ENCODE peak calls at places on chromosomes 3 and 15, in nine cellular contexts. N is globus pallidus; B is HS-5; M is fibroblast of mammary gland; C is HuH-7; X is posterior vena cava; T is fibroblast of villous mesenchyme; H is activated effector memory CD4-positive, alpha-beta T cell treated with anti-CD3 and anti-CD28 coated beads, Interleukin-2, amount 50 U/mL, for 16 hours; S is stimulated activated CD4-positive, alpha-beta T cell treated with anti-CD3 and anti-CD28 coated beads, Interleukin-15, amount 100 ng/mL, for 1 hour. K is an unnamed sample.

GRCh38 chr3:65875395-65876027 is 163.2 kb downstream of the MAGI1 start:
- DNase-seq in N (no peak), B (no peak), M (no peak), C (no peak), X (no peak), T (no peak), H (no peak), S (no peak), K (peak)

GRCh38 chr15:81548350-81549116 is 174.5 kb upstream of the TMC3 start:
- DNase-seq in N (peak), B (peak), M (peak), C (no peak), X (no peak), T (peak), H (no peak), S (no peak), K (no peak)

GRCh38 chr3:149180057-149180573 is 41.5 kb downstream of the CP start:
- DNase-seq in N (no peak), B (peak), M (peak), C (no peak), X (peak), T (peak), H (no peak), S (no peak), K (peak)

GRCh38 chr3:146491303-146491702 is 21.9 kb upstream of the PLSCR2 start:
- DNase-seq in N (no peak), B (no peak), M (peak), C (no peak), X (no peak), T (peak), H (no peak), S (no peak), K (no peak)

GRCh38 chr15:87689716-87690115 is 566.8 kb downstream of the NTRK3 start:
- DNase-seq in N (no peak), B (no peak), M (no peak), C (no peak), X (no peak), T (no peak), H (no peak), S (no peak), K (no peak)

GRCh38 chr15:69808756-69809155 is 289.0 kb downstream of the TLE3 start:
- DNase-seq in N (no peak), B (no peak), M (no peak), C (no peak), X (no peak), T (peak), H (no peak), S (no peak), K (no peak)

GRCh38 chr3:140128217-140129137 is 193.5 kb downstream of the CLSTN2 start:
- DNase-seq in N (peak), B (no peak), M (peak), C (peak), X (no peak), T (peak), H (no peak), S (no peak), K (peak)

GRCh38 chr15:40405501-40406381 is at the start of gene IVD:
- DNase-seq in N (peak), B (peak), M (peak), C (peak), X (peak), T (peak), H (peak), S (peak), K (peak)

GRCh38 chr3:44920081-44920480 is 45.7 kb downstream of the TGM4 start:
- DNase-seq in N (no peak), B (no peak), M (no peak), C (no peak), X (no peak), T (no peak), H (peak), S (no peak), K (no peak)

GRCh38 chr15:71775857-71776256 is 34.5 kb upstream of the NR2E3 start:
- DNase-seq in N (no peak), B (no peak), M (no peak), C (no peak), X (no peak), T (no peak), H (no peak), S (no peak), K (no peak)

GRCh38 chr3:150519026-150519425 is 27.3 kb downstream of the SERP1 start:
- DNase-seq in N (no peak), B (no peak), M (no peak), C (no peak), X (no peak), T (no peak), H (no peak), S (no peak), K (no peak)

GRCh38 chr3:53834429-53835095 is 11.7 kb downstream of the CHDH start:
- DNase-seq in N (no peak), B (no peak), M (no peak), C (no peak), X (peak), T (no peak), H (no peak), S (no peak), K (no peak)

GRCh38 chr3:46848271-46849097 is 14.8 kb downstream of the MYL3 start:
- DNase-seq in N (no peak), B (no peak), M (peak), C (peak), X (peak), T (peak), H (peak), S (no peak), K (no peak)

GRCh38 chr3:53122933-53123305 is 7.3 kb downstream of the RFT1 start:
- DNase-seq in N (no peak), B (no peak), M (no peak), C (no peak), X (no peak), T (no peak), H (no peak), S (no peak), K (no peak)

GRCh38 chr15:31470756-31471155 is 144.1 kb downstream of the KLF13 start:
- DNase-seq in N (no peak), B (no peak), M (no peak), C (no peak), X (peak), T (no peak), H (no peak), S (no peak), K (no peak)

GRCh38 chr15:71874245-71874644 is 63.9 kb downstream of the NR2E3 start:
- DNase-seq in N (no peak), B (no peak), M (no peak), C (no peak), X (no peak), T (no peak), H (no peak), S (no peak), K (no peak)